ENCODE peak calls at places on chromosome 10, in five cellular contexts. I is left ventricle myocardium inferior, P is ovary, B is tibial artery, Z is adrenal gland. F is an unnamed sample.

GRCh38 chr10:108544500-108545120 is 1378.7 kb downstream of the XPNPEP1 start:
- DNase-seq in P (peak; percentile 12), Z (peak; percentile 65), I (peak; percentile 33), B (no peak), F (peak; percentile 63)

GRCh38 chr10:102645388-102645740 is 1.1 kb downstream of the TRIM8 start:
- DNase-seq in B (peak; percentile 87), Z (peak; percentile 78), P (no peak), I (peak; percentile 80), F (no peak)

GRCh38 chr10:19974138-19974537 is 157.9 kb downstream of the PLXDC2 start:
- DNase-seq in I (no peak), Z (no peak), B (no peak), P (no peak), F (no peak)

GRCh38 chr10:114815751-114816150 is 5.8 kb upstream of the FHIP2A start:
- DNase-seq in B (no peak), Z (no peak), P (no peak), I (no peak), F (no peak)

GRCh38 chr10:47160967-47161366 is 139.0 kb upstream of the GDF10 start:
- DNase-seq in P (no peak), I (no peak), B (no peak), Z (no peak), F (no peak)

GRCh38 chr10:73941300-73941699 is 30.4 kb downstream of the PLAU start:
- DNase-seq in P (no peak), I (no peak), B (no peak), Z (no peak), F (no peak)

GRCh38 chr10:62577666-62578291 is 203.6 kb downstream of the ZNF365 start:
- DNase-seq in I (no peak), P (no peak), B (no peak), Z (no peak), F (no peak)

GRCh38 chr10:104819731-104820130 is 178.6 kb downstream of the SORCS3 start:
- DNase-seq in Z (no peak), B (no peak), P (no peak), I (no peak), F (no peak)

GRCh38 chr10:90398551-90398950 is 459.3 kb downstream of the HTR7 start:
- DNase-seq in P (no peak), Z (no peak), B (no peak), I (no peak), F (no peak)

GRCh38 chr10:62330213-62330612 is 44.0 kb upstream of the ZNF365 start:
- DNase-seq in I (no peak), B (no peak), Z (no peak), P (no peak), F (no peak)

GRCh38 chr10:82394122-82394521 is 519.1 kb downstream of the NRG3 start:
- DNase-seq in B (no peak), I (peak; percentile 15), P (no peak), Z (no peak), F (peak; percentile 60)

DNA sequence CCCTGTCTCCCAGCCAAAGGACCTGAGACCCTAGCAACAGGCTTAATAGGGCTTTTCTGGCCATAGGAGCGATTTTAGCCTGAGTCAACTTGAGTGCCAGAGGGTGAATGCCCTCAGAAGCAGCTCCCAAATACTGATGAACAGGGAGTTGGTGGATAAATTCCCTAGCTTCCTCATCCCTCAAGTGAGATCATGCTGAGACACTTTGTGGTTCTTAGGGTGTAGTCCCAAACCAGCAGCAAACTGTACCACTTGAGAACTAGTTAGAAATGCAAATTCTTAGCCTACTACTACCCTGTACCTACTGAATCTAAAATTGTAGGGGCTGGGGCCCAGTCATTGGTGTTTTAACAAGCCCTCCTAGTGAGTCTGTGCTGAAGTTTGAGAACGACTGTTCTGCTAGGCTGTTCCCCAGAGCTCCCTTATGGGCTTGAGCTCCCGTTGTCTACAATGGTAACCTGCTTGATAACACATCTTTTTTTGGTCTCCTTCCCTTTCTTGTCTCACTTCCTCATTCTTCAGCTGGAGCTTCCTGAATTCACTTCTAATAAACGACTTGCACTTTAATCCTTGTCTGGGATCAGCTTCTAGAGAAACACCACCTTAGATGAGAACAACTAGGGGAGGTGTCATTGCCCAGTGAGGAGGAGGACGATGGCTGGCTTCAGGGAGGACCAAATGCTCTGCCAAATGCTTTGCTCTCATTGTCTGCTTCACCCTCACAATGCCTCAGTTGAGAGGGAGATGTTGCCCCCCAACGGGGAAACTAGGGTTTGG is 18.2 kb upstream of the CDH23 start:
- DNase-seq in B (no peak), Z (no peak), P (no peak), I (no peak), F (no peak)
- H3K4me3 ChIP-seq in B (no peak overlapping the region), Z (no peak overlapping the region), P (no peak overlapping the region), I (no peak overlapping the region), F (no peak overlapping the region)

DNA sequence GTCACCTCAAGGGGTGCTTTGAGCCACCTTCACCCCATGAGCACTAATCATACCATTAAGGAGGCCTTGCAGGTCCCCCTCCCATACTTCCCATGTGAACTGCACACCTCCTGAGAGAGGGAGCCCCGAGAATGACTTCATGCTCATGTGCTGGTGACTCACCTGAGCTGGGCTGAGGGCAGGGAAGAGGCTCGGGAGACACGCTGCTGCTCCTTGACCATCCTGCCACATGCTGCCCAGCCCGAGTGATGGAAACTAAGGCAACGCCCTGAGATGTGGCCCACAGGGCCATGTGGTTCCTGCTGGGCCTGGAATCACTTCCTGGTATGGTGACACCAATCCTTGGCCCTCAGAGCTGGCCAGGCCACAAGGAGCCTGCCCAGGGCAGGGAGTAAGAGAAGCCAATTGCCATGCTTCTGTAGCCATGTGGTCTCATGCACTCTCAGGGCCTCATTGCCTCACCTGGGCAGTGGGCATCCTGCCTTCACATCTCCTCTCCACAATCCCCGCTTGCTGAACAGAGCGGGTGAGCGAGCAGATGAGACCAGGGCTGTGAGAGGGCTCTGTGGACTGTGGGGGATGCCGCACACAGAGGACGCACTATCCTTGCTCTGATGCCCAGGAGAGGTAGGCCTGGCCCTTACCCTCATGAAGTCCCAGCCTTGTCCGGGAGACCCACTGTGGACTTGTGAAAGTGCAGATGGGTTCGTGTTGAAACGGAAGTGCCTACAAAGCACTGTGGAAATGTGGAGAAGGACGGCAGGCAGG is 18.3 kb upstream of the PPIF start:
- DNase-seq in B (no peak), Z (no peak), I (no peak), P (no peak), F (no peak)
- H3K27ac ChIP-seq in B (no peak overlapping the region), Z (no peak overlapping the region), I (no peak overlapping the region), P (no peak overlapping the region), F (no peak overlapping the region)

DNA sequence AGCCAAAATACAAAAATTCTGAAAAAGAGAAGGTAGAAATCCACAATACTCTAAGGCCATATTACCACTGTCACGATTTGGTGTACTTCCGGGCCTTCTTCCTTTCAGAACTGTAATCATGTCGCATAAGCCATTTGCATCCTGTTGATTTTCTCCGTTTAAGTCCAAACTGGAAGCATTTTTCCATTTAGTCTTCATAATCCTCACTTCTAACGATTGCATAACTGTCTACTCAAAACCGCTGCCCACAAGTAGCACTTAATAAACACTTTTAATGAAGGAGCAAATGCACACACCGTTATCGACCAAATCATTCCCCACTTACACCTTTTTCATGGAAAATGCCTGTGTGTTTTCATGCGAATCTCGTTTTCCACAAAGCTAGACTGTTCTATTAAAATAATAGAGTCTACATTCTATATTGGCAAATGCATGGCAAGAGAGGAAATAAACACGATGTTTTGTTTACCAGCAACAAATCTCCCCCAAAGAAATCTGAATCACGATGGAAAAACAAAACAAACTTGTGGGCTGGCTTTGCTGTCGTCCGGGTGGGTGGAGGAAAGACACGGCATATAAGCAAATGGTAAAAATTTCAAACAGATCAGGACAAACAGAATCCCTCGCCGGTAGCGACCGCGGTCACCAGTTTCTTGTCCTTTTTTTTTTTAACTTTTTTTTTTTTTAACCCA is 1.0 kb downstream of the ATE1 start:
- DNase-seq in I (no peak), B (no peak), Z (no peak), P (no peak), F (no peak)
- H3K4me3 ChIP-seq in I (peak overlapping the region; percentile 90), B (peak overlapping the region; percentile 73), Z (peak overlapping the region; percentile 89), P (peak overlapping the region; percentile 90), F (peak overlapping the region; percentile 95)

GRCh38 chr10:132984801-132985545 is 42.6 kb upstream of the CFAP46 start:
- DNase-seq in Z (no peak), B (no peak), P (no peak), I (no peak), F (no peak)
- H3K27ac ChIP-seq in Z (no peak overlapping the region), B (no peak overlapping the region), P (no peak overlapping the region), I (no peak overlapping the region), F (no peak overlapping the region)

GRCh38 chr10:4825868-4826787 is at the start of gene AKR1E2:
- DNase-seq in Z (peak; percentile 88), P (peak; percentile 83), B (peak; percentile 88), I (peak; percentile 95), F (peak; percentile 76)
- H3K4me3 ChIP-seq in Z (no peak within 1 kb of the TSS), P (peak within 1 kb of the TSS; percentile 61), B (peak within 1 kb of the TSS; percentile 71), I (peak within 1 kb of the TSS; percentile 77), F (peak within 1 kb of the TSS; percentile 56)

GRCh38 chr10:5464521-5464920 is 34.8 kb downstream of the CALML5 start:
- DNase-seq in I (no peak), P (no peak), B (no peak), Z (no peak), F (no peak)

GRCh38 chr10:5461914-5462840 is 37.2 kb downstream of the CALML5 start:
- DNase-seq in Z (no peak), B (no peak), P (no peak), I (no peak), F (no peak)

GRCh38 chr10:5460468-5461200 is 38.7 kb downstream of the CALML5 start:
- DNase-seq in I (no peak), B (no peak), Z (no peak), P (no peak), F (no peak)

GRCh38 chr10:5461201-5461585 is 38.2 kb downstream of the CALML5 start:
- DNase-seq in I (no peak), P (no peak), Z (no peak), B (no peak), F (no peak)

GRCh38 chr10:5462841-5463293 is 36.5 kb downstream of the CALML5 start:
- DNase-seq in B (no peak), Z (no peak), I (no peak), P (no peak), F (no peak)
- H3K27ac ChIP-seq in B (no peak overlapping the region), Z (no peak overlapping the region), I (no peak overlapping the region), P (no peak overlapping the region), F (no peak overlapping the region)

GRCh38 chr10:24467605-24468004 is 256.1 kb downstream of the ARHGAP21 start:
- DNase-seq in I (no peak), Z (no peak), P (no peak), B (no peak), F (no peak)
- H3K4me3 ChIP-seq in I (no peak overlapping the region), Z (no peak overlapping the region), P (no peak overlapping the region), B (no peak overlapping the region), F (no peak overlapping the region)

GRCh38 chr10:130725474-130725970 is 586.0 kb downstream of the TCERG1L start:
- DNase-seq in I (no peak), P (no peak), Z (no peak), B (no peak), F (no peak)
- H3K27ac ChIP-seq in I (no peak overlapping the region), P (no peak overlapping the region), Z (no peak overlapping the region), B (no peak overlapping the region), F (no peak overlapping the region)

GRCh38 chr10:86585037-86585725 is 63.6 kb upstream of the WAPL start:
- DNase-seq in I (peak; percentile 60), B (peak; percentile 42), P (peak; percentile 68), Z (peak; percentile 69), F (peak; percentile 68)
- H3K4me3 ChIP-seq in I (peak overlapping the region; percentile 32), B (no peak overlapping the region), P (no peak overlapping the region), Z (no peak overlapping the region), F (no peak overlapping the region)

GRCh38 chr10:75977146-75977545 is 545.7 kb downstream of the LRMDA start:
- DNase-seq in Z (no peak), P (peak; percentile 57), B (no peak), I (no peak), F (no peak)
- H3K27ac ChIP-seq in Z (no peak overlapping the region), P (no peak overlapping the region), B (no peak overlapping the region), I (no peak overlapping the region), F (no peak overlapping the region)